ENCODE peak calls at places on chromosomes 5 and 9, in five cellular contexts. One of them, this sample, is unnamed.

GRCh38 chr5:146860213-146860891 is 18.2 kb downstream of the PPP2R2B start:
- DNase-seq in HS-27A: peak
- DNase-seq in HT-29: peak
- DNase-seq in activated naive CD4-positive, alpha-beta T cell treated with Interleukin-2 at 50 U/mL for 16 hours: no peak
- DNase-seq in memory B cell: no peak
- DNase-seq in this sample: no peak

GRCh38 chr5:73292816-73293459 is 119.9 kb downstream of the TMEM174 start:
- DNase-seq in HS-27A: no peak
- DNase-seq in HT-29: no peak
- DNase-seq in activated naive CD4-positive, alpha-beta T cell treated with Interleukin-2 at 50 U/mL for 16 hours: no peak
- DNase-seq in memory B cell: no peak
- DNase-seq in this sample: no peak

GRCh38 chr5:100706796-100707195 is 171.6 kb downstream of the FAM174A start:
- DNase-seq in HS-27A: no peak
- DNase-seq in HT-29: peak
- DNase-seq in activated naive CD4-positive, alpha-beta T cell treated with Interleukin-2 at 50 U/mL for 16 hours: no peak
- DNase-seq in memory B cell: no peak
- DNase-seq in this sample: no peak

GRCh38 chr5:150559088-150559487 is 51.2 kb downstream of the NDST1 start:
- DNase-seq in HS-27A: no peak
- DNase-seq in HT-29: no peak
- DNase-seq in activated naive CD4-positive, alpha-beta T cell treated with Interleukin-2 at 50 U/mL for 16 hours: no peak
- DNase-seq in memory B cell: no peak
- DNase-seq in this sample: no peak

GRCh38 chr9:22379272-22379671 is 67.4 kb upstream of the DMRTA1 start:
- DNase-seq in HS-27A: no peak
- DNase-seq in HT-29: no peak
- DNase-seq in activated naive CD4-positive, alpha-beta T cell treated with Interleukin-2 at 50 U/mL for 16 hours: no peak
- DNase-seq in memory B cell: no peak
- DNase-seq in this sample: no peak

GRCh38 chr9:12759767-12760166 is 15.1 kb upstream of the LURAP1L start:
- DNase-seq in HS-27A: no peak
- DNase-seq in HT-29: no peak
- DNase-seq in activated naive CD4-positive, alpha-beta T cell treated with Interleukin-2 at 50 U/mL for 16 hours: no peak
- DNase-seq in memory B cell: no peak
- DNase-seq in this sample: no peak

GRCh38 chr9:134406366-134407122 is 80.3 kb downstream of the RXRA start:
- DNase-seq in HS-27A: no peak
- DNase-seq in HT-29: peak
- DNase-seq in activated naive CD4-positive, alpha-beta T cell treated with Interleukin-2 at 50 U/mL for 16 hours: no peak
- DNase-seq in memory B cell: no peak
- DNase-seq in this sample: no peak

GRCh38 chr9:130606887-130607582 is 27.7 kb downstream of the FUBP3 start:
- DNase-seq in HS-27A: no peak
- DNase-seq in HT-29: peak
- DNase-seq in activated naive CD4-positive, alpha-beta T cell treated with Interleukin-2 at 50 U/mL for 16 hours: no peak
- DNase-seq in memory B cell: no peak
- DNase-seq in this sample: no peak

GRCh38 chr5:147448766-147449165 is 61.1 kb downstream of the DPYSL3 start:
- DNase-seq in HS-27A: no peak
- DNase-seq in HT-29: no peak
- DNase-seq in activated naive CD4-positive, alpha-beta T cell treated with Interleukin-2 at 50 U/mL for 16 hours: no peak
- DNase-seq in memory B cell: no peak
- DNase-seq in this sample: no peak

GRCh38 chr9:124215956-124216355 is 41.8 kb upstream of the NEK6 start:
- DNase-seq in HS-27A: no peak
- DNase-seq in HT-29: no peak
- DNase-seq in activated naive CD4-positive, alpha-beta T cell treated with Interleukin-2 at 50 U/mL for 16 hours: no peak
- DNase-seq in memory B cell: no peak
- DNase-seq in this sample: no peak

This sample was measured in stimulated activated naive B cell treated with anti-CD40 and anti-IgM and Interleukin-4, amounts not matched to agents 10 μg/mL and 1 μg/mL and 100 μg/mL, for 72 hours.